ENCODE peak calls at places on chromosome 16, in four cellular contexts. Q is GM12878, I is H1, N is HepG2. L is an unnamed sample.

GRCh38 chr16:70688266-70688742 is 2.5 kb upstream of the MTSS2 start:
- DNase-seq in I (no peak), Q (no peak), N (no peak), L (peak; percentile 77)

GRCh38 chr16:11004351-11004750 is 60.0 kb downstream of the CLEC16A start:
- DNase-seq in Q (no peak), N (no peak), I (no peak), L (no peak)

GRCh38 chr16:88781140-88782077 is 3.6 kb downstream of the PIEZO1 start:
- DNase-seq in I (no peak), N (no peak), Q (no peak), L (no peak)

GRCh38 chr16:84362410-84362809 is 5.9 kb upstream of the ATP2C2 start:
- DNase-seq in N (no peak), I (no peak), Q (no peak), L (no peak)

GRCh38 chr16:50635505-50636392 is 45.4 kb downstream of the SNX20 start:
- DNase-seq in N (no peak), I (no peak), Q (no peak), L (peak; percentile 53)

GRCh38 chr16:84751241-84751640 is 51.4 kb downstream of the USP10 start:
- DNase-seq in Q (no peak), I (no peak), N (no peak), L (no peak)

GRCh38 chr16:82093901-82094300 is 58.8 kb downstream of the HSD17B2 start:
- DNase-seq in I (no peak), Q (no peak), N (no peak), L (no peak)

GRCh38 chr16:88505405-88506082 is 52.5 kb downstream of the ZFPM1 start:
- DNase-seq in Q (no peak), I (no peak), N (peak; percentile 79), L (peak; percentile 90)

GRCh38 chr16:53372942-53373871 is 61.1 kb upstream of the RBL2 start:
- DNase-seq in I (peak; percentile 38), Q (no peak), N (no peak), L (peak; percentile 53)

GRCh38 chr16:84985079-84986065 is 26.0 kb downstream of the ZDHHC7 start:
- DNase-seq in Q (no peak), I (no peak), N (no peak), L (no peak)

GRCh38 chr16:23469814-23470213 is 16.8 kb upstream of the COG7 start:
- DNase-seq in I (no peak), Q (no peak), N (no peak), L (no peak)

GRCh38 chr16:83779881-83780280 is 27.9 kb upstream of the HSBP1 start:
- DNase-seq in Q (no peak), N (no peak), I (no peak), L (peak; percentile 30)

GRCh38 chr16:536746-537145 is 9.2 kb downstream of the CAPN15 start:
- DNase-seq in N (no peak), Q (no peak), I (no peak), L (no peak)

GRCh38 chr16:67571981-67572431 is 9.7 kb downstream of the CTCF start:
- DNase-seq in I (no peak), Q (no peak), N (no peak), L (no peak)

GRCh38 chr16:23838485-23839142 is 2.8 kb downstream of the PRKCB start:
- DNase-seq in N (no peak), I (no peak), Q (no peak), L (no peak)

GRCh38 chr16:65663774-65664173 is 541.9 kb upstream of the CDH11 start:
- DNase-seq in N (no peak), Q (no peak), I (no peak), L (no peak)

GRCh38 chr16:30677931-30678585 is 19.8 kb downstream of the FBRS start:
- DNase-seq in I (peak; percentile 87), Q (no peak), N (peak; percentile 25), L (no peak)

GRCh38 chr16:22141746-22142145 is 20.6 kb upstream of the SDR42E2 start:
- DNase-seq in I (no peak), Q (no peak), N (peak; percentile 50), L (peak; percentile 42)

GRCh38 chr16:15885560-15886001 is 2.8 kb downstream of the CEP20 start:
- DNase-seq in I (no peak), N (no peak), Q (no peak), L (no peak)

GRCh38 chr16:89924298-89924924 is 1.3 kb downstream of the TUBB3 start:
- DNase-seq in N (peak; percentile 55), I (peak; percentile 75), Q (no peak), L (peak; percentile 67)

GRCh38 chr16:81703177-81704155 is 75.6 kb upstream of the PLCG2 start:
- DNase-seq in Q (no peak), N (no peak), I (no peak), L (no peak)

GRCh38 chr16:11105038-11105903 is 150.7 kb downstream of the SOCS1 start:
- DNase-seq in Q (peak; percentile 86), I (no peak), N (peak; percentile 90), L (peak; percentile 40)

GRCh38 chr16:24367186-24367585 is 111.1 kb downstream of the CACNG3 start:
- DNase-seq in N (no peak), Q (no peak), I (no peak), L (no peak)

GRCh38 chr16:17147942-17148341 is 322.8 kb downstream of the XYLT1 start:
- DNase-seq in N (no peak), I (no peak), Q (no peak), L (no peak)

GRCh38 chr16:11306997-11307638 is 26.0 kb upstream of the PRM1 start:
- DNase-seq in I (no peak), N (peak; percentile 98), Q (no peak), L (no peak)

GRCh38 chr16:4537376-4538066 is 1.1 kb downstream of the CDIP1 start:
- DNase-seq in N (no peak), I (no peak), Q (no peak), L (peak; percentile 66)

GRCh38 chr16:56938664-56939513 is 6.9 kb downstream of the HERPUD1 start:
- DNase-seq in I (no peak), Q (no peak), N (no peak), L (no peak)

GRCh38 chr16:29319726-29320125 is 86.8 kb downstream of the NPIPB11 start:
- DNase-seq in I (no peak), Q (no peak), N (no peak), L (no peak)

GRCh38 chr16:11687606-11688519 is 19.6 kb downstream of the SNN start:
- DNase-seq in I (no peak), N (no peak), Q (no peak), L (no peak)

GRCh38 chr16:35398208-35398607 is 1938.8 kb downstream of the TP53TG3F start:
- DNase-seq in N (no peak), I (no peak), Q (no peak), L (no peak)

GRCh38 chr16:72371307-72372081 is 199.5 kb upstream of the PMFBP1 start:
- DNase-seq in N (no peak), Q (no peak), I (peak; percentile 57), L (no peak)
- TF ChIP-seq TCF12 in N (no peak), Q (no peak), I (no peak), L (peak; percentile 65)

DNA sequence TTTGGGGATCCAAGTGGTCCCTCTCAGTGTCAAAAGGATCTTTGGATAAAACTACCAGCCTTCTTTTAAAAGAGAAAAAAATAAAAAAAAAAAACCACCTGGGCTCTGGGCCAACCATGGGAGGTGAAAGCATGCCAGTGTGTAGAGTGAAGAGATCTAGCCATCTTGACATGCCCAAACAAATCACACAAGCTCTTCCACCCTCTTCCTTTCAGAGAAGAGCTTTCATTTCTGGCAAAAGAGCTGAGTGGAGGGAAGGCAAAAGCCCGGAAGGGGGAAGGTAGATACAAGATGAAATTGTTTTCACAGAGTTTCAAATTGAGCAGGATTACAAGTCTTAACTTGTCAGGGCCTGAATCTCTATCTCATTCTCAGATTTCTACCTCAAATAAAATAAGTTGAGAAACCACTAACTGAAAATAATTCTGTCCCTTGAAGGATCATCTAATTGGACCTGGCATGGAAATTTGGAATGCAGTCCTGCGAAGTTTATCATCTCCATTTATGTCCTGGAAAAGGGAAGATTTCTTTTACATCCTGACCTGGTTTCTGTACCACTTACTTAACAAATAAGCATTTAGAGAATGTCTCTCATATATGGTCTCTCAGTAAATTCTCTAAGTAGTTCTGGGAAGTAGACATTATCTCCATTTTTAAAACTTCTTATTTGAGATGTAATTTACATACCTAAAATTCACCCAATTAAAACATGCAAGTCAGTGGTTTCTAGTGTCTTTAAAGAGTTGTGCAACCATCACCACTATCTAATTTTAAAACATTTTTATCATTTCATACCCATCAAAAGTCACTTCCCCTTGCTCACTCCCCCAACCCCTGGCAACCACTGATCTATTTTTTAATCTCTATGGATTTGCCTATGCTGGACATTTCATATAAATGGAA is 93.6 kb downstream of the TANGO6 start:
- DNase-seq in Q (no peak), N (no peak), I (no peak), L (no peak)
- TF ChIP-seq TAF1 in Q (no peak), N (no peak), I (no peak), L (peak; percentile 14)

GRCh38 chr16:47779201-47780016 is 318.3 kb downstream of the PHKB start:
- DNase-seq in Q (peak; percentile 5), N (no peak), I (no peak), L (no peak)
- TF ChIP-seq CHD2 in Q (no peak), N (no peak), I (no peak), L (no peak)

GRCh38 chr16:87345721-87346424 is 28.7 kb upstream of the C16orf95 start:
- DNase-seq in I (no peak), Q (no peak), N (no peak), L (no peak)

GRCh38 chr16:87344165-87344930 is 27.2 kb upstream of the C16orf95 start:
- DNase-seq in N (no peak), Q (no peak), I (no peak), L (no peak)

GRCh38 chr16:87346517-87347060 is 29.4 kb upstream of the C16orf95 start:
- DNase-seq in N (no peak), I (no peak), Q (no peak), L (no peak)

GRCh38 chr16:87343753-87344050 is 26.5 kb upstream of the C16orf95 start:
- DNase-seq in N (no peak), Q (no peak), I (no peak), L (no peak)

DNA sequence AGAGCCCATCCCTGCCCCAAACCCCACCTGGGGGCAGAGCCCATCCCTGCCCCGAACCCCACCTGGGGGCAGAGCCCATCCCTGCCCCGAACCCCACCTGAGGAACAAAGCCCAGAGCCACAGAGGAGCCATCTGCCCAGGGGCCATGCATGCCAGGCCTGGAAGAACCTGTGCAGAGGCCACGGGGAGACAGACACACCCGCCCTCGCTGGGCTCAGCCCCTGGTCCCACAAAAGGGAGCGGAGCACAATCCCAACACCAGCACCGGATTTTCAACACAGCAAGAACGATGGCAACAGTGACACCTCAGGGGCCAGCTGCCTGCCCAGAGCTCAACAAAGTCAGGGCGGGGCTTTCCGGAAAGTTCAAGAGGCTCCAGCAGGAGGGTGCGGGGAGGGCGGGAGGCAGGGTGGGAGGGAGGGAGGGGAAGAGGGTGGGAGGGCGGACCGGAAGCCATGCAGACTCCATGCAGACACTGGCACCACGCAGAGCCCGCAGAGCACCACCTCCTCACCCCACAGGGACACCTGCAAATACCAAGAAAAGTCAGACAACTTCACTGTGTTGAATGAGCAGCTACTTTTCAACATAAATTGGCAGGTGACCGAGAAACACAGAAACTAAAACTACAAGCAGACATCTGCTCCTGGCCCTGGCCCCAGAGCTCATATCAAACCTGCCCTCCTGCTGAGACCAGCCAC is 27.9 kb upstream of the C16orf95 start:
- DNase-seq in I (no peak), Q (no peak), N (no peak), L (no peak)
- TF ChIP-seq TCF12 in I (no peak), Q (no peak), N (no peak), L (no peak)

GRCh38 chr16:79165541-79165940 is 435.0 kb downstream of the MAF start:
- DNase-seq in Q (no peak), N (no peak), I (no peak), L (no peak)
- TF ChIP-seq TAF1 in Q (no peak), N (no peak), I (no peak), L (no peak)

L was measured in SK-N-SH.